ENCODE peak calls at places on chromosome 21, in four cellular contexts. O, N, B and P are unnamed samples.
A peak's percentile ranks its signal among the peaks of the same experiment; 100 is the strongest.

GRCh38 chr21:31837613-31838390 is 35.0 kb upstream of the HUNK start:
- DNase-seq in O (no peak), N (no peak), B (no peak), P (no peak)

GRCh38 chr21:25980710-25981109 is 189.9 kb downstream of the APP start:
- DNase-seq in N (no peak), B (no peak), O (no peak), P (peak; percentile 67)

GRCh38 chr21:20424943-20425342 is 573.3 kb upstream of the NCAM2 start:
- DNase-seq in N (no peak), B (no peak), O (no peak), P (no peak)

GRCh38 chr21:22083899-22084298 is 1085.7 kb downstream of the NCAM2 start:
- DNase-seq in B (no peak), N (no peak), O (no peak), P (no peak)

GRCh38 chr21:16124397-16125130 is 394.8 kb downstream of the USP25 start:
- DNase-seq in N (no peak), B (peak; percentile 93), O (peak; percentile 87), P (no peak)

GRCh38 chr21:29793712-29794111 is 146.1 kb downstream of the GRIK1 start:
- DNase-seq in O (no peak), N (no peak), B (no peak), P (no peak)

GRCh38 chr21:35198004-35198403 is 148.9 kb upstream of the RUNX1 start:
- DNase-seq in O (peak; percentile 50), N (no peak), B (peak; percentile 92), P (peak; percentile 71)

GRCh38 chr21:25361097-25361496 is 246.2 kb downstream of the MRPL39 start:
- DNase-seq in N (no peak), O (no peak), B (no peak), P (no peak)

GRCh38 chr21:16002872-16003466 is 273.2 kb downstream of the USP25 start:
- DNase-seq in O (peak; percentile 29), B (peak; percentile 61), N (no peak), P (no peak)

GRCh38 chr21:35512321-35512720 is 463.2 kb upstream of the RUNX1 start:
- DNase-seq in N (no peak), B (peak; percentile 39), O (peak; percentile 72), P (no peak)

GRCh38 chr21:17455451-17455850 is 57.4 kb upstream of the CXADR start:
- DNase-seq in O (no peak), B (no peak), N (no peak), P (no peak)

GRCh38 chr21:43925609-43926008 is 60.6 kb downstream of the AGPAT3 start:
- DNase-seq in O (no peak), N (no peak), B (no peak), P (no peak)
- TF ChIP-seq CTCF in O (no peak), N (no peak), B (no peak), P (no peak)

DNA sequence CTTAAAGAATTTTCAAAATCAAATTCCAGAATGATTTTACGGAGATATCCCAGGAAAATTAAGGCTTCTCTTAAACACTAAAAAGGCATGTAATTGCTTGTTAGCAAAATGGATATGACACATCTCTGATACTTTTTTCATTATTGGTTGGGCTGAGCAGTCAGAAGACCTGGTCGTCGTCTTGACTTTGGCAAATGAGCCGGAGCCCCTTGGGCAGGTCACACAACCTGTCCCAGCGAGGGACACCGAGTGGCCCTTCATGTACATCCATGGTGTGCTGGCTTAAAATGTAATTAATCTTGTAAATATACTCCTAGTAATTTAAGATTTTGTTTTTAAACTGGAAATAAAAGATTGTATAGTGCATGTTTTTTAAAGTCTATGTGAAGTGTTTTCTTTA is 33.9 kb downstream of the IFNGR2 start:
- DNase-seq in B (no peak), N (no peak), O (no peak), P (no peak)
- TF ChIP-seq CTCF in B (no peak), N (no peak), O (no peak), P (no peak)

DNA sequence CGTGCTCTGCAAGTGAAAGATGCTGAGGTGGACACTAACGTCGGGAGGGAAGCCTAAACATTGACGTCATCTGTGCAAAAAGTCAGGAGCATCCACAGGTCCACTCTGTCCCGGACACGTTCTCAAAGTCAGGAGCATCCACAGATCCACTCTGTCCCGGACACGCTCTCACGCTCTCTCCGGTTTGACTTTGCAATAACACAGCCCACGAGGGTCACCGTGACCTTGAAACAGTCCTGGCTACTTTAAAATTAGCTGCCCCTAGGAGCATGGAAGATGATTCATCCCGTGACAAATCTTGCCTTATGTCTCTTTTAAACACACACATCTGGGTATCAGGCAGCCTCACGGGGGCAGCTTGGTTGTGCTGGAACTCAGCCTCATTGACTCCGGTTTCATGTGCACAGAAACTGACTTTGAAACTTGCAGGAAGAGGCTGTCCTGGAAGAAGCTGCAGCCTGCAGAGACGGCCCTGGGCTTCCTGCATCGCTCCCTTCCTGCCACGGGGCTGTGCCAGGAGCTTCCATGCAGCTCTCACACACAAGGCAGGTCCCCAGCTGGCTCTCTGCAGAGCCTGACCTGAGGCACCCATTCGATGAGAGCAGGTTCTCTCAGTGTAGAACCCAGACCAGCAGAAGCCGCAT is 18.1 kb upstream of the COL18A1 start:
- DNase-seq in O (peak; percentile 97), B (peak; percentile 97), N (peak; percentile 64), P (peak; percentile 47)
- TF ChIP-seq CTCF in O (peak; percentile 38), B (peak; percentile 33), N (no peak), P (peak; percentile 30)

GRCh38 chr21:39445339-39446269 is at the start of gene LCA5L:
- DNase-seq in O (peak; percentile 90), B (peak; percentile 96), N (peak; percentile 92), P (peak; percentile 78)
- TF ChIP-seq CTCF in O (peak; percentile 6), B (no peak), N (no peak), P (peak; percentile 8)

GRCh38 chr21:39204134-39204533 is 20.9 kb upstream of the PSMG1 start:
- DNase-seq in B (no peak), N (no peak), O (no peak), P (no peak)
- TF ChIP-seq CTCF in B (no peak), N (no peak), O (peak; percentile 32), P (no peak)

DNA sequence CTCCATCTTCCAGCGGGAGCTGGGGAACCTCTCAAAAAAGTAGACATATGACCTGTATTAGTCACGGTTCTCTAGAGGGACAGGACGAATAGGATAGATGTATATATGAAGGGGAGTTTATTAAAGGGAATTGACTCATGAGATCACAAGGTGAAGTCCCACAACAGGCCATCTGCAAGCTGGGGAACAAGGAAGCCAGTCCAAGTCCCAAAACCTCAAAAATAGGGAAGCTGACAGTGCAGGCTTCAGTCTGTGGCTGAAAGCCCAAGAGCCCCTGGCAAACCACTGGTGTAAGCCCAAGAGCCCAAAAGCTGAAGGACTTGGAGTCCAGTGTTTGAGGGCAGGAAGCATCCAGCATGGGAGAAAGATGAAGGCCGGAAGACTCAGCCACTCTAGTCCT is 19.5 kb downstream of the OLIG1 start:
- DNase-seq in O (no peak), N (no peak), B (no peak), P (no peak)
- TF ChIP-seq CTCF in O (no peak), N (no peak), B (no peak), P (no peak)

DNA sequence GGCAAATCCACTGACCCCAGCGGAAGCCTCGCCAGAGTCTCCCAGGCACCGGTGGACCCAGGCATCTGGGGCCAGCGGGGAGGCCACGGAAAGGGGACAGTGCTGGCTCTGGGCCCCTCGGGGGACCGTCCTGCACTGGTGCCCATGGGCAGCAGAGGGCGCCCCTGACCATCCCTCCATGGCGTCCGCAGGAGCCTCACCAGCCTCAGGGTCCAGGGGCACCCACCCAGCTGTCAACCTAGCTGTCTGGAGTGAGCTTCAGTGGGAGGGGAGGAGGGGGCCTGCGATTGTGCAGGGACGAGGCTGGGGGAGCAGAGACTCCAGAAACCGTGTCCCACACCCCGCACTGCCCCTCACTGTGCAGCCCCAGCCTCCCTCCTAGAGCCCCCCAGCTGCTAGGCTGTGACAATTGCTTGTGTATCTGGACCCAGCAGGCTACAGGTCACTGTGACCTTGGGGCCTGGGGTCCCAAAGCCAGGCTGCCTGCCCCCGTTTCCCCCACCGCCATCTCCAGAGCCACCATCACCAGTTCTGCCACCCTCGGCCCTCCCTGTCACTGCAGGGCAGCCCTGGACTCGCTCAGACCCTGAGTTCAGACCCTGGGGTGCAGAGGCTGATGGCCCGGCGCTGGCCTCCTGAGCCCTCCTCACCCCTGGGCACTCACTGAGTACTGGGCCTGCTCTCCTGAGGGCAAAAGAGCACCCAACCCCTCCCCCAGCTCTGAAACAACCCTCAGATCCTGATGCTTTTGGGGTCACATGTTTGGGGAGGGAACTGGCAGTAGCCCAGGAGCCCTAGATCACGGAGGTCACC is 10.7 kb upstream of the COL6A1 start:
- DNase-seq in O (peak; percentile 60), B (peak; percentile 83), N (peak; percentile 80), P (peak; percentile 60)
- TF ChIP-seq CTCF in O (peak; percentile 94), B (peak; percentile 83), N (peak; percentile 75), P (peak; percentile 90)

GRCh38 chr21:40672602-40673001 is 174.4 kb downstream of the DSCAM start:
- DNase-seq in B (no peak), O (no peak), N (no peak), P (no peak)
- TF ChIP-seq CTCF in B (no peak), O (no peak), N (no peak), P (no peak)

GRCh38 chr21:41769933-41770332 is 3.1 kb upstream of the RIPK4 start:
- DNase-seq in N (peak; percentile 27), B (no peak), O (no peak), P (no peak)

GRCh38 chr21:41767606-41768370 is 936 bp upstream of the RIPK4 start:
- DNase-seq in B (peak; percentile 33), N (peak; percentile 59), O (no peak), P (peak; percentile 77)

GRCh38 chr21:41769106-41769505 is 2.3 kb upstream of the RIPK4 start:
- DNase-seq in B (no peak), N (peak; percentile 56), O (no peak), P (no peak)

GRCh38 chr21:41769521-41769920 is 2.7 kb upstream of the RIPK4 start:
- DNase-seq in N (peak; percentile 34), B (no peak), O (no peak), P (no peak)

DNA sequence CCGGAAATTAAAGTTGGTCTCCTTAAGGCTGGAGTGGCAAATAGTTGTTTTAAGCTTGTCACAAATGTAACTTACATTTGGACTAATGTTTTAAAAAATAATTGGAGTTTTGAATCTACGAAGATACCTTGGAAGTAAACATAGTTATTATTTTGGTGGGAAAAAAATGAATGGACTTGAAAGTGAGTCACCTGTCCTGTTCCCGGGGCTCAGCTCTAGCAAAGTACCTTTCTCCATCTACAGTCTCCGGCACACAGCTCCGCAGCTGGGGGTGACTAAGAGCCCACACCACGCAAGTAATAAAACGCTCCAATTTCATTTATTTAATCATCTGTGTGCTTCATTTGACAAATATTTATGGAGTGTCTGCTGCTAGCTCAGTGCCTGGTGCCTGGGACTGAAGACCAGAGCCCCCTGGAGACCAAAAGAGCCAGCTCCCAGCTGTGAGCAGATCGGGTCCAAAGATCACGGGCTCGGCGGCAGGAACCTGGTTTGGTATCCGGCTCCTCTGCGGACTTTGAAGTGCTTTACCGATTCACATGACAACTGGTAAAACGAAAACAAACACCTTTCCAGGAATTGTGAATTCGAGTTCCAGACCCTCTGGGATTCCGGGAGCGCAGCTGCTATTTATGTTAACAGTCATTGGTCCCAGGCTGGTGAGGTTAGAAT is 1.7 kb upstream of the RIPK4 start:
- DNase-seq in N (peak; percentile 62), O (peak; percentile 39), B (peak; percentile 85), P (peak; percentile 85)
- TF ChIP-seq CTCF in N (no peak), O (peak; percentile 43), B (peak; percentile 65), P (peak; percentile 81)

DNA sequence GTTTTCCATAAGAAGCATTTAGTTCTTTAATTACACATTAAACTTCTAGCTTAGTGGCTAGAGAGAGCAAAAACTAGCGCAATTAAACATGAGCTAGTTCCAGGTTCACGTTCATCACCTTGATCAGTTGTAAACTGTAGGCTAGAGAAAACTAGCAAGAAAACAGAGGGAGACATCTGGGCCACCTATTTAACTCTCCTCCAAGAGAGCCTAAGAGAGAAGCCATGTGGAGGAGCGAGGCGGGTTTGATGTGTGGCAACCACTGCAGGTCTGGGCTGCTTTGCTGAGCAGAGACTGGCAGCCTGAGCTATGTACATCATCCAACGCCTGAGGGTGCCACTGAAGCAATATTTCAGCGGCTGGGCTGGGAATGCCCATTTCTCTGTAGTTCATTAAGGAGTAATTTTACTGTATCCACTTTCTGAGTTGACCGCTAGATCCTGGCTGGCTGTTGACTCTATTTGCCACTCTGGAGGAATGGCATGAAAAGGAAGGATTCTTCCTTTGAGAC is 252.9 kb downstream of the DYRK1A start:
- DNase-seq in O (no peak), B (no peak), N (no peak), P (no peak)
- TF ChIP-seq CTCF in O (no peak), B (no peak), N (no peak), P (no peak)